ENCODE peak calls at places on chromosomes 1 and 21, in seven cellular contexts. O, F, R, L, Q, Z and U are unnamed samples.

GRCh38 chr21:37684115-37684493 is 232.2 kb downstream of the KCNJ6 start:
- DNase-seq in O (no peak), F (no peak), R (no peak), L (no peak), Q (no peak), Z (no peak), U (no peak)

GRCh38 chr1:114152211-114153050 is 1.2 kb downstream of the SYT6 start:
- DNase-seq in O (no peak), F (peak; percentile 54), R (no peak), L (peak; percentile 1), Q (peak; percentile 68), Z (peak; percentile 66), U (no peak)

GRCh38 chr1:208449951-208450350 is 205.8 kb upstream of the PLXNA2 start:
- DNase-seq in O (no peak), F (no peak), R (no peak), L (no peak), Q (no peak), Z (no peak), U (no peak)

GRCh38 chr1:218384576-218384975 is 39.4 kb downstream of the TGFB2 start:
- DNase-seq in O (no peak), F (peak; percentile 34), R (no peak), L (no peak), Q (no peak), Z (no peak), U (no peak)

GRCh38 chr1:203702130-203702577 is 62.8 kb upstream of the LAX1 start:
- DNase-seq in O (peak; percentile 64), F (peak; percentile 63), R (peak; percentile 70), L (peak; percentile 68), Q (no peak), Z (peak; percentile 58), U (peak; percentile 84)

GRCh38 chr1:52210044-52210443 is 68.2 kb downstream of the ZFYVE9 start:
- DNase-seq in O (no peak), F (no peak), R (no peak), L (no peak), Q (no peak), Z (no peak), U (no peak)

GRCh38 chr1:13451399-13451965 is 41.2 kb downstream of the PRAMEF20 start:
- DNase-seq in O (no peak), F (peak; percentile 63), R (no peak), L (no peak), Q (no peak), Z (peak; percentile 67), U (no peak)

GRCh38 chr1:49294539-49294938 is 517.8 kb upstream of the BEND5 start:
- DNase-seq in O (no peak), F (no peak), R (no peak), L (no peak), Q (no peak), Z (no peak), U (no peak)

GRCh38 chr1:161986328-161986727 is 37.3 kb downstream of the OLFML2B start:
- DNase-seq in O (no peak), F (no peak), R (peak; percentile 40), L (no peak), Q (peak; percentile 64), Z (no peak), U (no peak)

GRCh38 chr1:217004776-217005436 is 281.7 kb upstream of the ESRRG start:
- DNase-seq in O (no peak), F (no peak), R (no peak), L (no peak), Q (no peak), Z (no peak), U (no peak)

GRCh38 chr1:215018555-215018954 is 64.0 kb upstream of the KCNK2 start:
- DNase-seq in O (no peak), F (no peak), R (no peak), L (no peak), Q (no peak), Z (no peak), U (no peak)

GRCh38 chr1:25816112-25816718 is 3.5 kb upstream of the MTFR1L start:
- DNase-seq in O (no peak), F (no peak), R (no peak), L (no peak), Q (no peak), Z (no peak), U (no peak)

GRCh38 chr1:36821386-36821785 is 212.9 kb downstream of the GRIK3 start:
- DNase-seq in O (no peak), F (no peak), R (no peak), L (no peak), Q (no peak), Z (no peak), U (no peak)

GRCh38 chr1:213250041-213250440 is 199.0 kb downstream of the RPS6KC1 start:
- DNase-seq in O (no peak), F (no peak), R (no peak), L (no peak), Q (no peak), Z (no peak), U (no peak)

GRCh38 chr1:180230791-180231505 is 884 bp downstream of the LHX4 start:
- DNase-seq in O (no peak), F (peak; percentile 71), R (no peak), L (no peak), Q (peak; percentile 60), Z (no peak), U (no peak)

GRCh38 chr1:210607361-210607760 is 278.7 kb downstream of the HHAT start:
- DNase-seq in O (no peak), F (no peak), R (no peak), L (no peak), Q (no peak), Z (no peak), U (no peak)

GRCh38 chr1:98172578-98172977 is 251.7 kb upstream of the DPYD start:
- DNase-seq in O (no peak), F (no peak), R (no peak), L (no peak), Q (no peak), Z (no peak), U (no peak)

GRCh38 chr1:208919371-208919770 is 664.1 kb upstream of the CAMK1G start:
- DNase-seq in O (no peak), F (no peak), R (no peak), L (no peak), Q (no peak), Z (no peak), U (no peak)

GRCh38 chr1:153519242-153519641 is 16.5 kb downstream of the S100A6 start:
- DNase-seq in O (no peak), F (no peak), R (no peak), L (no peak), Q (no peak), Z (no peak), U (no peak)

GRCh38 chr1:166952002-166952746 is 23.2 kb downstream of the ILDR2 start:
- DNase-seq in O (no peak), F (peak; percentile 65), R (no peak), L (no peak), Q (no peak), Z (no peak), U (no peak)

GRCh38 chr1:195195423-195196057 is 1412.7 kb downstream of the KCNT2 start:
- DNase-seq in O (no peak), F (no peak), R (no peak), L (peak; percentile 13), Q (no peak), Z (no peak), U (no peak)

GRCh38 chr1:204103121-204103741 is 30.3 kb downstream of the SOX13 start:
- DNase-seq in O (no peak), F (peak; percentile 52), R (no peak), L (no peak), Q (no peak), Z (no peak), U (no peak)

GRCh38 chr1:209652873-209653401 is 712 bp upstream of the LAMB3 start:
- DNase-seq in O (no peak), F (peak; percentile 78), R (no peak), L (no peak), Q (peak; percentile 79), Z (peak; percentile 69), U (no peak)

DNA sequence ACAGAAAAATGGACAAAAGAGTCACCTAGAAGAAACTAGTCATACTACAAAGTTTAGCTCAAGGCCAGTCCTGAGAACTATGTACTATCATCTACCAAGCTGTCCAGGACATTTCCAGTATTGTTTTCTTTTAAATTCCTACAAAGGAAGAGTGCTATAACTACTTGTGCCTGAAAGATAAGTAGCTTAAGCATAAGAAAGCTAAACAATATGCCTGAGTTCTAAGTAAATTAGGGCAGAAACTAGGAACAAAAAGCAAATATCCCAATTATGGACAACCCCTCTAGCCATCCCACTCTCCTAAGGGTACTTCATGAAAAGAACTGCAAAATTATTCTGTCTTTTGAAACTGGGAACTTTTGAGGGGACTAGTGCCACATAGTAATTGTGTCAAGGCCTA is 5.3 kb upstream of the RGS2 start:
- DNase-seq in O (no peak), F (no peak), R (no peak), L (no peak), Q (no peak), Z (no peak), U (no peak)
- H3K36me3 ChIP-seq in O (no peaks in the 10 kb centered on the region), F (no peaks in the 10 kb centered on the region), R (no peaks in the 10 kb centered on the region), L (no peaks in the 10 kb centered on the region), Q (no peaks in the 10 kb centered on the region), Z (no peaks in the 10 kb centered on the region), U (no peaks in the 10 kb centered on the region)

GRCh38 chr1:227916655-227917054 is 31.1 kb downstream of the WNT9A start:
- DNase-seq in O (no peak), F (no peak), R (no peak), L (no peak), Q (no peak), Z (no peak), U (no peak)
- H3K27ac ChIP-seq in O (no peak overlapping the region), F (no peak overlapping the region), R (no peak overlapping the region), L (no peak overlapping the region), Q (no peak overlapping the region), Z (no peak overlapping the region), U (no peak overlapping the region)

DNA sequence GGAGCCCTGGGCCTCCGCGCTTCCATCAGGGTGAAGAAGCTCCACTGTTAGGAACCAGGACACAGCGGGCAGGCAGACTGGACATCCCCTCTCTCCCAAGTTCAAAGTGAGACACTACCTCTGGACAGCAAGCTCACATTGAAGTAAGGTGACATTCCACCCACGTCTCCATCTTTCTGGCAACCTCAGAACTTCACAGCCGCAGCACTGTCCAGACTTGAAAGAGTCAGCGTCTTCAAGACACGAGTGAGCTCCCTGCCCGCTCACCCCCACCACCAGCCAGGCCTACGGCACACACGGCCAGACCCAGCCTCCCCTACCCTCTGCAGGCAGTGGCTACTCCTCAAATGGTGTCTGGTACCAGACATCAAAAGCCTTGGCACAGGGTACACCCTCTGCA is 11.1 kb downstream of the WDR4 start:
- DNase-seq in O (no peak), F (no peak), R (no peak), L (no peak), Q (no peak), Z (no peak), U (no peak)
- H3K36me3 ChIP-seq in O (peaks cover 27% of the 10 kb centered on the region), F (peaks cover 14% of the 10 kb centered on the region), R (no peaks in the 10 kb centered on the region), L (peaks cover 52% of the 10 kb centered on the region), Q (peaks cover 46% of the 10 kb centered on the region), Z (peaks cover 50% of the 10 kb centered on the region), U (peaks cover 41% of the 10 kb centered on the region)

GRCh38 chr1:40162791-40163441 is 1.7 kb downstream of the RLF start:
- DNase-seq in O (no peak), F (peak; percentile 6), R (no peak), L (no peak), Q (no peak), Z (no peak), U (no peak)
- H3K27ac ChIP-seq in O (peak overlapping the region; percentile 98), F (peak overlapping the region; percentile 99), R (peak overlapping the region; percentile 90), L (peak overlapping the region; percentile 97), Q (peak overlapping the region; percentile 99), Z (no peak overlapping the region), U (no peak overlapping the region)

GRCh38 chr21:36035381-36035791 is 24.9 kb downstream of the SETD4 start:
- DNase-seq in O (no peak), F (no peak), R (no peak), L (no peak), Q (no peak), Z (no peak), U (no peak)
- H3K36me3 ChIP-seq in O (peaks cover 5% of the 10 kb centered on the region), F (peaks cover 6% of the 10 kb centered on the region), R (no peaks in the 10 kb centered on the region), L (peaks cover 28% of the 10 kb centered on the region), Q (peaks cover 36% of the 10 kb centered on the region), Z (peaks cover 43% of the 10 kb centered on the region), U (peaks cover 29% of the 10 kb centered on the region)